ENCODE peak calls at places on chromosomes 4 and X, in eight cellular contexts. A, E, R, D, X, T, S and K are unnamed samples.

GRCh38 chr4:114005569-114006442 is 26.4 kb upstream of the ARSJ start:
- DNase-seq in S (no peak), D (no peak), T (no peak), X (no peak), A (peak), R (no peak), E (no peak), K (peak)

GRCh38 chrX:66046612-66047235 is 6.8 kb upstream of the VSIG4 start:
- DNase-seq in T (no peak), E (no peak), S (no peak), R (no peak), D (peak), A (no peak), X (no peak), K (no peak)

GRCh38 chrX:38699603-38700110 is 101.6 kb upstream of the MID1IP1 start:
- DNase-seq in E (no peak), D (no peak), X (no peak), R (no peak), T (no peak), S (no peak), A (no peak), K (no peak)

GRCh38 chr4:71126719-71127118 is 133.3 kb downstream of the DCK start:
- DNase-seq in R (no peak), A (peak), D (no peak), S (peak), X (no peak), T (no peak), E (peak), K (peak)

GRCh38 chr4:160362478-160362877 is 1259.6 kb downstream of the RAPGEF2 start:
- DNase-seq in S (no peak), X (no peak), R (no peak), A (no peak), D (no peak), E (no peak), T (no peak), K (no peak)

GRCh38 chr4:84677995-84678394 is 95.1 kb downstream of the CDS1 start:
- DNase-seq in T (no peak), S (no peak), X (no peak), R (no peak), E (no peak), D (no peak), A (no peak), K (no peak)

GRCh38 chr4:20995015-20995414 is 294.8 kb downstream of the PACRGL start:
- DNase-seq in E (no peak), R (no peak), X (no peak), A (no peak), S (no peak), D (no peak), T (no peak), K (no peak)

GRCh38 chr4:147318581-147318980 is 162.3 kb upstream of the EDNRA start:
- DNase-seq in S (no peak), D (no peak), R (no peak), E (no peak), X (no peak), A (peak), T (no peak), K (no peak)

GRCh38 chr4:152979731-152980330 is 43.7 kb downstream of the FHDC1 start:
- DNase-seq in X (no peak), S (no peak), A (no peak), R (no peak), T (no peak), D (no peak), E (peak), K (no peak)

GRCh38 chr4:53192496-53192895 is 173.4 kb downstream of the SCFD2 start:
- DNase-seq in S (no peak), R (no peak), X (no peak), E (no peak), D (no peak), A (no peak), T (no peak), K (no peak)

GRCh38 chr4:1494416-1495315 is 88.4 kb upstream of the NKX1-1 start:
- DNase-seq in T (no peak), D (no peak), E (no peak), R (no peak), A (no peak), S (no peak), X (no peak), K (no peak)

GRCh38 chr4:113534698-113535097 is 226.8 kb downstream of the CAMK2D start:
- DNase-seq in R (no peak), A (peak), S (no peak), X (no peak), E (no peak), D (no peak), T (no peak), K (no peak)

GRCh38 chr4:11471613-11472012 is 42.9 kb upstream of the HS3ST1 start:
- DNase-seq in E (no peak), A (no peak), S (no peak), T (no peak), R (peak), D (no peak), X (no peak), K (no peak)

GRCh38 chrX:48156014-48156413 is 25.6 kb downstream of the SPACA5B start:
- DNase-seq in A (no peak), S (no peak), D (no peak), E (no peak), X (no peak), T (no peak), R (no peak), K (no peak)
- H3K4me3 ChIP-seq in A (no peak), S (no peak), D (no peak), E (no peak), X (no peak), T (no peak), R (no peak), K (no peak)

GRCh38 chrX:104098919-104099318 is 13.4 kb upstream of the ZCCHC18 start:
- DNase-seq in T (no peak), S (no peak), X (no peak), E (no peak), D (no peak), R (no peak), A (no peak), K (no peak)

DNA sequence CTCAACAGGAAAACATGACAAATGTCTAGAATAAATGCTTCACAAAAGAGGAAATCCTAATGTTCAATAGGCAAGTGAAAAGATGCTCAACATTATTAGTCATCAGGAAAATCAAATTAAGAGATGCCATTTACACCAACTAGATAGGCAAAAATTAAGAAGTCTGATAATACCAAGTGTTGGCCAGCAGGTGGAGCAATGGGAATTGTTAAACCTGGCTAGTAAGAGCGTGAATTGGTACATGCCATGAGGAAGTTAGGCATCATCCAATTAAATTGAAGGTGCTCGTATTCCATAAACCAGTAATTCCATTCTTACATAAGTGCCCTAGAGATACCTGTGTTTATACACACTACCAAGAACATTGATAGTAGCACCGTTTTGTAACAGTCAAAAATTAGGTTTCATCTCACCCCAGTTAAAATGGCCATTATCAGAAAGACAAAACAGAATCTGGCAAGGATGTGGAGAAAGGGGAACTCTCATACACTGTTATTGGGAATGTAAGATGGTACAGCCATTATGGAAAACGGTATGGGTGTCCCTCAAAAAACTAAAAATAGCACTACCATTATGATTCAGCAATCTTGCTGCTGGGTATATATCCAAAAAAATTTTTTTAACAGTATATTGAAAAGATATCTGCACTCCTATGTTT is 14.0 kb upstream of the ZCCHC18 start:
- DNase-seq in T (peak), D (peak), X (no peak), R (peak), E (peak), S (peak), A (peak), K (peak)
- TF ChIP-seq CTCF in T (peak), D (peak), X (peak), R (peak), E (peak), S (peak), A (peak), K (peak)

GRCh38 chr4:41215969-41216293 is 1.6 kb upstream of the APBB2 start:
- DNase-seq in T (no peak), R (no peak), S (no peak), A (no peak), X (no peak), E (no peak), D (no peak), K (no peak)

GRCh38 chr4:41212221-41213203 is 1.8 kb downstream of the APBB2 start:
- DNase-seq in D (peak), E (peak), T (peak), X (no peak), S (peak), R (peak), A (peak), K (no peak)

GRCh38 chr4:41215155-41215554 is 813 bp upstream of the APBB2 start:
- DNase-seq in A (no peak), D (no peak), S (no peak), T (no peak), X (no peak), R (no peak), E (no peak), K (no peak)

GRCh38 chr4:41214158-41215146 is at the start of gene APBB2:
- DNase-seq in E (peak), S (peak), D (peak), R (peak), A (peak), T (peak), X (peak), K (peak)

GRCh38 chr4:41213563-41214157 is 682 bp downstream of the APBB2 start:
- DNase-seq in D (peak), R (no peak), A (no peak), E (no peak), T (no peak), S (peak), X (no peak), K (no peak)
- H3K4me3 ChIP-seq in D (peak), R (peak), A (peak), E (peak), T (peak), S (peak), X (peak), K (peak)

GRCh38 chr4:7196283-7196651 is 3.9 kb downstream of the SORCS2 start:
- DNase-seq in D (no peak), T (peak), E (no peak), X (peak), S (no peak), R (no peak), A (no peak), K (no peak)

GRCh38 chr4:7193040-7193958 is 961 bp downstream of the SORCS2 start:
- DNase-seq in E (no peak), T (no peak), X (peak), S (no peak), R (no peak), D (no peak), A (no peak), K (no peak)

GRCh38 chr4:7195138-7195510 is 2.8 kb downstream of the SORCS2 start:
- DNase-seq in R (no peak), A (no peak), T (no peak), S (no peak), D (no peak), E (no peak), X (peak), K (no peak)

GRCh38 chr4:7195546-7196282 is 3.4 kb downstream of the SORCS2 start:
- DNase-seq in D (no peak), T (no peak), X (no peak), R (no peak), A (peak), S (no peak), E (no peak), K (no peak)

DNA sequence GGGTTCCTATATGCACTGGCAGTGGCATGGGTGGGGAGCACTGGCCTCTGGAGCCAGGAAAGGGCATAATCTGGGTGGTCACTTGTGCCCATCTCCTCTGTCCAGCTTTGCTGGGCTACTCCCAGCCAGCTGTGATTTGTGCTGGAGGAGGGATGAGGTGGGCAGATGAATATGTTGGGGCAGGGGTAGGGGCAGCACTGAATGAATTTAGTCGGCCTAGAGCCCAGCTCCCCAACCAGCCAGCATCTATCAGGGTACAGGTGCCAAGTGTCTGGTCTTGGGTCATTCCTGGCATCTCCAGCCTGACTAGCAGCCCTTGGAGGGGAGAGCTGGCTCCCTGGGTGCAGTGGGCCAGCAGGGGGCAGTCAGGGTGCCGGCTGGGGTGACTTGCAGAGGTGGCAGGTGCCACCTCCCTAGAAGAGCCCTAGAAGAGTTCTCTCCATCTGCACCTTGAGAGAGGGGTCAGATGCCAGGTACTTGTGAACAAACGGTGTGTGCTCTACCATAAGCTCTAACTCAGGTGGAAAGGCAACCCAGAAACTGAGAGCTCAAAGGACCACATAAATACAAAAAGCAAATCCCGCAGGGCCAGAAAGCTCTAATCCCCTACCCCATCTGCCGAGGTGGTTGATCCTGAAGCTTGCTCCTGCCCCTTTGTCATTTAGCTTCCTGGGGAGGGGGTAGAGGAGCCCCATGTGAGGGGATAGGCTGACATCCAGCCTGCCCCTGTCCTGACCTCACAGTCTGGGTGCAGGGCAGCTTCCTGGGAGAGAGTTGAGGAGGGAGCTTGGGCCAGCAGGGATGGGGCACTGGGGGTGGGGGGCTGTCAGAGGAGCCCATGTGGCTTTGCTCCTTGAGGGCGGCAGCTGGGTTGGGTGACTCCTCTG is 2.2 kb downstream of the SORCS2 start:
- DNase-seq in A (peak), E (no peak), D (peak), T (no peak), R (peak), X (peak), S (peak), K (no peak)
- TF ChIP-seq CTCF in A (peak), E (peak), D (peak), T (no peak), R (no peak), X (no peak), S (peak), K (peak)

GRCh38 chrX:56231706-56232105 is 450 bp upstream of the KLF8 start:
- DNase-seq in T (no peak), A (no peak), D (no peak), X (no peak), E (no peak), R (no peak), S (no peak), K (no peak)
- H3K4me3 ChIP-seq in T (peak), A (no peak), D (no peak), X (peak), E (peak), R (peak), S (no peak), K (peak)

GRCh38 chr4:73864365-73864764 is 4.8 kb upstream of the CXCL1 start:
- DNase-seq in E (no peak), R (no peak), S (no peak), D (peak), A (no peak), T (no peak), X (no peak), K (no peak)
- TF ChIP-seq CTCF in E (peak), R (no peak), S (peak), D (peak), A (peak), T (peak), X (no peak), K (peak)

GRCh38 chr4:55762815-55763214 is 56.8 kb upstream of the EXOC1L start:
- DNase-seq in S (no peak), R (no peak), D (no peak), E (no peak), X (no peak), T (no peak), A (no peak), K (no peak)

GRCh38 chr4:55765070-55765469 is 54.5 kb upstream of the EXOC1L start:
- DNase-seq in R (no peak), T (no peak), D (no peak), S (no peak), A (no peak), X (no peak), E (no peak), K (no peak)

GRCh38 chr4:55770662-55771061 is 48.9 kb upstream of the EXOC1L start:
- DNase-seq in R (no peak), T (no peak), X (no peak), D (no peak), E (no peak), S (no peak), A (no peak), K (no peak)

DNA sequence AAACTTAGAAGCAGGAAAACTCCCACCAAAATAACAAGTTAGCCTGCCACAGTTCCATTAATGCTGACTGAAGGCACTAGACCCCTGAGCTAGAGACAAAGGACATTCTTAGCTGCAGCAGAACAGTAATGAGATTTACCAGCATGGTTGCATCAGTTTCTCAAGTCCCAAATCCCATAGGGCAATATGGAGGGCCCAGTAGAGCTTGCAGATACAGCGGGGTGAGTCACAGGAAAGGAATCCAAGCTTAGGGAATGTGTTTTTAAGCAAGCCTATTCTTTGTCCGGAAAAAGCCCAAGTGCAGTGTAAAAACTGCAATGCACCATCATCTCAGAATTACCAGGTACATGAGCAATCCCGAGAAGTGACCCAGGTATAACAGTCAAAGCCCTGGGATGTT is 51.3 kb upstream of the EXOC1L start:
- DNase-seq in T (no peak), A (peak), S (no peak), R (no peak), X (no peak), D (no peak), E (no peak), K (peak)
- H3K4me3 ChIP-seq in T (no peak), A (no peak), S (no peak), R (no peak), X (no peak), D (no peak), E (no peak), K (no peak)

DNA sequence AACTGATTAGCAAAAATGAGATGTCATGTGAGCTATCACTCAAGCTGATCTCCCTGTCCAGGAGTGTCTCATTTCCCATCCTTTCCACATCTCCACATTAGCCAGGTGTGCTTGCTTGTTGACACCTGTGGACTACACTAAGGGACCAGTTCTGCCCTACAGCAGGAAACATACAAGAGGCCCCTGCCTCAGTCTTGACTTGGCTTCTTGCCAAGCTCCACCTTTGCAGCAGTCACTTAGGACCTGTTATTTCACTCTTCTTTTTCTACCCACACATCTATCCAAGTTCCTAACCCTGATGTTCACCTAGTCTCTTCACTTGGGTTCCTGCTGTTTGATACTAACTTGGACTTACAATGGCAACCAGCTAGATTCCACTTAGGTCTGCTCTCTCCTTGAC is 13.2 kb downstream of the FRMD7 start:
- DNase-seq in R (no peak), D (no peak), X (no peak), T (no peak), A (no peak), S (no peak), E (no peak), K (no peak)
- TF ChIP-seq CTCF in R (no peak), D (no peak), X (no peak), T (no peak), A (no peak), S (no peak), E (no peak), K (no peak)

DNA sequence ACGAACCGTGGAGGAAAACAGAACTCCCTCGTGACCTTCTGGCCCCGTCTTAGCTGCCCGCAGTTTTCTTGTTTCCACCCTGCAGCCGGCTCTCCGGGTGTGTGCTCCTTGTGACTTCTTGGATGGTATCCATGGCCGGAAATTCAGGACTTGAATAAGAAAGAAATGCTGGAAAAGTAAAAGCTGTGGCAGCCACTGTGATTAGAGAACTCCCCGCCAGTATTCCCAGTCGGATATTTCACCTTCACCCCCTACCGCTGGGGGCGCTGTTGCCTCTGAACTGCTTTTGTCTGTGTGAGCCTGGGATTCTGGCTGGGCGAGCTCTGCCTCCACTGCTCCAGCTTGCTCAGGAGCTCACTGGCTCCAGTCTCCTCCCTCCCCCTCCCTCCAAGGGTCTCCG is 41.5 kb upstream of the CYP4V2 start:
- DNase-seq in X (peak), S (no peak), E (no peak), T (no peak), D (peak), R (no peak), A (peak), K (no peak)
- H3K4me3 ChIP-seq in X (peak), S (no peak), E (no peak), T (peak), D (no peak), R (peak), A (no peak), K (no peak)

GRCh38 chr4:16461362-16461761 is 235.1 kb upstream of the TAPT1 start:
- DNase-seq in R (no peak), E (no peak), S (no peak), D (no peak), X (no peak), T (no peak), A (peak), K (no peak)

GRCh38 chr4:16457944-16458343 is 231.7 kb upstream of the TAPT1 start:
- DNase-seq in X (no peak), E (no peak), R (no peak), S (no peak), D (no peak), A (peak), T (no peak), K (no peak)
- TF ChIP-seq CTCF in X (no peak), E (no peak), R (no peak), S (no peak), D (no peak), A (no peak), T (no peak), K (no peak)